ENCODE peak calls at places on chromosomes 6 and 20, in six cellular contexts. A, E, Z, G, Q and L are unnamed samples.

GRCh38 chr6:124870611-124871201 is 91.5 kb upstream of the RNF217 start:
- DNase-seq in Q (peak), Z (no peak), G (peak), A (no peak), E (peak), L (peak)

GRCh38 chr6:159842035-159842434 is 42.0 kb downstream of the PNLDC1 start:
- DNase-seq in Z (no peak), Q (peak), A (peak), E (peak), G (peak), L (peak)

GRCh38 chr20:16601019-16601418 is 27.8 kb upstream of the KIF16B start:
- DNase-seq in G (no peak), E (no peak), Q (no peak), Z (no peak), A (no peak), L (no peak)

GRCh38 chr6:49676671-49677281 is 36.6 kb downstream of the CRISP2 start:
- DNase-seq in A (no peak), E (peak), G (no peak), Z (no peak), Q (no peak), L (no peak)

GRCh38 chr6:143614270-143614669 is 63.5 kb upstream of the PHACTR2 start:
- DNase-seq in G (no peak), A (no peak), Q (no peak), Z (no peak), E (no peak), L (no peak)

GRCh38 chr20:38238834-38239233 is 21.7 kb downstream of the KIAA1755 start:
- DNase-seq in E (no peak), A (no peak), Z (no peak), G (no peak), Q (no peak), L (no peak)

GRCh38 chr6:34587325-34587724 is 31.2 kb upstream of the SPDEF start:
- DNase-seq in E (no peak), Z (no peak), G (no peak), A (no peak), Q (no peak), L (no peak)

GRCh38 chr20:460707-461106 is 1.6 kb downstream of the TBC1D20 start:
- DNase-seq in G (no peak), Q (peak), A (no peak), E (no peak), Z (no peak), L (no peak)

GRCh38 chr6:123830110-123830509 is 26.4 kb downstream of the NKAIN2 start:
- DNase-seq in A (no peak), G (no peak), E (no peak), Q (no peak), Z (no peak), L (peak)

GRCh38 chr6:1825926-1826325 is 216.2 kb downstream of the FOXC1 start:
- DNase-seq in Q (no peak), G (no peak), A (no peak), Z (no peak), E (no peak), L (no peak)

GRCh38 chr6:132860254-132860653 is 45.9 kb downstream of the RPS12 start:
- DNase-seq in G (no peak), Z (no peak), A (no peak), Q (no peak), E (no peak), L (no peak)

GRCh38 chr6:28136585-28137457 is 4.9 kb upstream of the ZKSCAN8 start:
- DNase-seq in G (peak), A (peak), E (peak), Z (peak), Q (peak), L (peak)

GRCh38 chr6:137589067-137589848 is 95.1 kb upstream of the OLIG3 start:
- DNase-seq in G (peak), Q (peak), Z (peak), E (peak), A (peak), L (peak)

GRCh38 chr6:169487579-169488205 is 214.1 kb downstream of the WDR27 start:
- DNase-seq in Q (no peak), E (no peak), Z (no peak), A (no peak), G (no peak), L (no peak)

GRCh38 chr6:82915666-82916065 is 150.0 kb downstream of the UBE3D start:
- DNase-seq in A (no peak), G (no peak), Z (no peak), E (no peak), Q (no peak), L (no peak)

GRCh38 chr6:41462980-41463930 is 82.9 kb upstream of the FOXP4 start:
- DNase-seq in Q (peak), E (peak), Z (no peak), G (peak), A (peak), L (peak)

GRCh38 chr20:51306081-51306480 is 236.4 kb downstream of the NFATC2 start:
- DNase-seq in Q (no peak), Z (no peak), E (no peak), A (no peak), G (no peak), L (peak)

GRCh38 chr20:12594410-12595130 is 414.2 kb upstream of the SPTLC3 start:
- DNase-seq in G (no peak), Q (peak), A (no peak), Z (no peak), E (peak), L (peak)

GRCh38 chr20:43983359-43983758 is 68.7 kb downstream of the TOX2 start:
- DNase-seq in Q (no peak), G (no peak), E (peak), A (peak), Z (no peak), L (peak)

GRCh38 chr20:23193985-23194384 is 107.9 kb upstream of the CD93 start:
- DNase-seq in Q (no peak), G (no peak), Z (no peak), A (no peak), E (no peak), L (no peak)

GRCh38 chr20:60136640-60137411 is 178.6 kb downstream of the CDH26 start:
- DNase-seq in G (no peak), A (no peak), E (no peak), Z (no peak), Q (no peak), L (no peak)

GRCh38 chr6:16723833-16724232 is 37.4 kb downstream of the ATXN1 start:
- DNase-seq in E (peak), Q (peak), Z (no peak), A (no peak), G (peak), L (peak)

GRCh38 chr6:37624606-37625574 is 72.8 kb downstream of the MDGA1 start:
- DNase-seq in A (peak), Z (no peak), Q (no peak), E (no peak), G (no peak), L (peak)

GRCh38 chr20:40900816-40901215 is 127.8 kb upstream of the TOP1 start:
- DNase-seq in Q (no peak), Z (no peak), G (no peak), A (no peak), E (no peak), L (no peak)

GRCh38 chr6:31896856-31897611 is 464 bp downstream of the EHMT2 start:
- DNase-seq in E (no peak), A (peak), Z (no peak), Q (no peak), G (no peak), L (peak)

GRCh38 chr6:11654876-11655275 is 117.3 kb downstream of the TMEM170B start:
- DNase-seq in G (no peak), A (no peak), Q (no peak), E (no peak), Z (no peak), L (no peak)

GRCh38 chr6:81812416-81812815 is 59.9 kb upstream of the TENT5A start:
- DNase-seq in Z (no peak), G (no peak), Q (no peak), E (no peak), A (no peak), L (no peak)

GRCh38 chr6:113306552-113307145 is 550.5 kb upstream of the MARCKS start:
- DNase-seq in Z (peak), E (peak), A (peak), Q (peak), G (peak), L (peak)

GRCh38 chr6:43070028-43070632 is 6.0 kb upstream of the PTK7 start:
- DNase-seq in A (peak), Z (no peak), Q (peak), E (peak), G (peak), L (peak)

GRCh38 chr6:170289971-170290305 is 940 bp downstream of the DLL1 start:
- DNase-seq in Z (no peak), Q (no peak), A (no peak), G (no peak), E (no peak), L (no peak)

GRCh38 chr20:30503992-30504570 is 753.4 kb upstream of the DEFB115 start:
- DNase-seq in E (no peak), A (no peak), Z (no peak), Q (no peak), G (no peak), L (no peak)

GRCh38 chr6:55953384-55953783 is 78.0 kb upstream of the BMP5 start:
- DNase-seq in Q (peak), A (no peak), E (peak), G (peak), Z (no peak), L (no peak)

GRCh38 chr20:24811020-24811419 is 138.0 kb upstream of the CST7 start:
- DNase-seq in G (no peak), E (no peak), Q (no peak), A (no peak), Z (no peak), L (no peak)

GRCh38 chr20:62069741-62070216 is 4.1 kb upstream of the TAF4 start:
- DNase-seq in G (no peak), E (no peak), Z (no peak), Q (no peak), A (no peak), L (no peak)

GRCh38 chr6:138285800-138286199 is 67.5 kb upstream of the PBOV1 start:
- DNase-seq in E (no peak), Q (no peak), G (no peak), A (no peak), Z (no peak), L (peak)

GRCh38 chr6:18990313-18990978 is 603.3 kb downstream of the RNF144B start:
- DNase-seq in Q (peak), Z (no peak), A (peak), G (peak), E (peak), L (peak)

GRCh38 chr20:50019466-50020256 is 36.9 kb downstream of the SNAI1 start:
- DNase-seq in Z (no peak), G (no peak), E (no peak), A (no peak), Q (no peak), L (no peak)

GRCh38 chr6:137913434-137913833 is 46.4 kb downstream of the TNFAIP3 start:
- DNase-seq in Q (no peak), A (no peak), Z (no peak), G (no peak), E (no peak), L (no peak)

GRCh38 chr20:25864326-25864970 is 167.8 kb upstream of the ZNF337 start:
- DNase-seq in Z (no peak), Q (no peak), A (no peak), G (no peak), E (no peak), L (no peak)

GRCh38 chr20:25865715-25866656 is 169.3 kb upstream of the ZNF337 start:
- DNase-seq in Q (peak), G (peak), E (peak), Z (no peak), A (peak), L (peak)

GRCh38 chr20:25863536-25864325 is 167.1 kb upstream of the ZNF337 start:
- DNase-seq in E (no peak), Z (no peak), A (no peak), Q (peak), G (no peak), L (peak)

GRCh38 chr20:25867776-25868649 is 171.4 kb upstream of the ZNF337 start:
- DNase-seq in A (peak), E (peak), Z (no peak), G (no peak), Q (no peak), L (peak)

GRCh38 chr20:25864986-25865714 is 168.5 kb upstream of the ZNF337 start:
- DNase-seq in G (no peak), Z (no peak), A (no peak), Q (no peak), E (no peak), L (no peak)
- TF ChIP-seq REST in G (no peak), Z (no peak), A (no peak), Q (no peak), E (no peak), L (no peak)

GRCh38 chr20:21228511-21228910 is 74.6 kb upstream of the XRN2 start:
- DNase-seq in G (no peak), E (no peak), Q (no peak), Z (peak), A (no peak), L (no peak)

GRCh38 chr20:21230220-21230619 is 72.9 kb upstream of the XRN2 start:
- DNase-seq in Q (no peak), Z (no peak), A (no peak), E (no peak), G (no peak), L (no peak)

GRCh38 chr20:21229163-21229562 is 74.0 kb upstream of the XRN2 start:
- DNase-seq in G (peak), A (no peak), Z (no peak), E (peak), Q (no peak), L (no peak)

GRCh38 chr20:21224217-21224616 is 78.9 kb upstream of the XRN2 start:
- DNase-seq in Z (no peak), A (no peak), E (no peak), Q (no peak), G (no peak), L (no peak)

DNA sequence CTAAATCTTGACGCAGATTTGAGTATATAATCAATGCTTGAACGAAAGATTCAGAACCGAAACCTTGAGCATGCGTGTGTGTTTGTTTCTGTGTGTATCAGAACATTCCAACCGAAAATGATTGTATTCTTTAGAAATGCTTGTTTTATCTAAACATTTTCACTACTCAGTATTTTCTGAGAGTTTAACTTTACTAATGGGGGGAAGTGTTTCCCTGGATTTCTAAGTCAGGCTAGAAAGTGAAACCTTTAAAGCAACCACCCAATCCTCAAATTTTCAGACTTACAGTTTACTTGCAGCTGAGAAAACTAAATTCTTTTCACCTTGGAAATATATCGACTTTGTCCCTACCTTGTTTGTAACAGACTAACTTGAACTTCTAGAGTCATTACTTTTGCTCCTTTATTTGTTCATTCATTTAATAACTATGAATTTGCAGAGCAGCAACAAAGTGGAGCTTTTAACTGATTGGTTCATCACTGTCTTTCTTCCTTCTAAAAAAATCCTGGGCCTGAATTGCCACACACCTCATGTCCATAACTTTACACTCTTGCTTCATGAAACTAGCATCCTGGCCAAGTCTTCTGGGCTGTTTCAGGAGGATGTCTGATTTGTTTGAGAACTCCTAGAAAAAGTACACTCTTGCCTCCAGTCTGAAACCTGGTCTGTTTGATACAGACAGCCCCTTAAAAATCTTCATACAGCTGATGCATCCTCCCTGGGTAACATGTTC is 77.8 kb upstream of the XRN2 start:
- DNase-seq in G (no peak), Z (no peak), Q (no peak), E (no peak), A (no peak), L (no peak)
- TF ChIP-seq REST in G (no peak), Z (no peak), Q (no peak), E (no peak), A (no peak), L (no peak)

GRCh38 chr6:165091121-165091785 is 218.2 kb downstream of the C6orf118 start:
- DNase-seq in Z (no peak), Q (no peak), A (no peak), G (no peak), E (no peak), L (no peak)

GRCh38 chr6:165081944-165082532 is 227.4 kb downstream of the C6orf118 start:
- DNase-seq in Z (no peak), Q (no peak), A (no peak), E (no peak), G (no peak), L (no peak)

GRCh38 chr6:165090206-165090605 is 219.2 kb downstream of the C6orf118 start:
- DNase-seq in G (no peak), Z (no peak), A (no peak), E (no peak), Q (no peak), L (no peak)

GRCh38 chr6:165082631-165083030 is 226.8 kb downstream of the C6orf118 start:
- DNase-seq in Z (no peak), G (no peak), A (no peak), Q (no peak), E (no peak), L (no peak)

GRCh38 chr6:165086746-165087145 is 222.7 kb downstream of the C6orf118 start:
- DNase-seq in Q (no peak), Z (no peak), G (no peak), A (no peak), E (no peak), L (no peak)
- TF ChIP-seq REST in Q (no peak), Z (no peak), G (no peak), A (no peak), E (no peak), L (no peak)

GRCh38 chr6:4178737-4179333 is 43.5 kb upstream of the ECI2 start:
- DNase-seq in E (no peak), Q (no peak), G (no peak), Z (no peak), A (peak), L (no peak)

GRCh38 chr6:4179960-4180652 is 44.7 kb upstream of the ECI2 start:
- DNase-seq in Q (no peak), A (no peak), Z (no peak), E (no peak), G (no peak), L (no peak)

GRCh38 chr6:4176907-4177306 is 41.5 kb upstream of the ECI2 start:
- DNase-seq in G (no peak), A (peak), Q (no peak), E (no peak), Z (no peak), L (no peak)

GRCh38 chr6:4185419-4185818 is 50.0 kb upstream of the ECI2 start:
- DNase-seq in Q (no peak), G (no peak), A (no peak), Z (no peak), E (no peak), L (no peak)

DNA sequence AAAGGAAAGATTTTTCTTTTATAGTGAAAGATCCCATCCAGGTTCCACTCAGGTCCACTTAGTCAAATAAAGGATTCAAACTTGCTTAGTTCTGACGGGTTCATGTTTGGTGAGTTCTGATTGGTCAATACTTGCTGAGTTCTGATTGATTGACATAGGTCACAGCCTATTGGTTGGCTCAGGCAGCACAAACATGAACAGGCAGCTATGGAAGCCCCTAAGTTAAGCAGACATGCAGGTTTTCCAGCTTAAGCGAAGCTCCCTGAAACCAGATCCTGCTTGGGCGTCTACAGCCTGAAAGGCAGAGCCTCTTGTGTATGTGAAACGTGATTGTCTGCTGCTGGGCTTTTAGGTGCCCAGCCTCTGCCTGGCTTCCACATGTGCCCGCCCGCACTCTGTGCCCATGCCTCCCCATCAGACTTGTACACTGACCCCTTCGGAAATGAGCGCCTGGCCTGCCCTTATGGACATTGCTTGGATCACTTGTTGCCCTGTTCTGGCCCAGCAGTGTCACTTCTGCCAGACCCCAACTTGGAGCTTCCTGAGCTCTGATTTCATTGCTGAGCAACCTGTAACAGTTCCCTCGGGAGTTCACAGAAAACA is 45.4 kb upstream of the ECI2 start:
- DNase-seq in A (peak), E (peak), Q (peak), G (peak), Z (no peak), L (peak)
- TF ChIP-seq REST in A (no peak), E (no peak), Q (no peak), G (no peak), Z (no peak), L (no peak)

GRCh38 chr20:57323034-57323433 is 6.6 kb upstream of the SPO11 start:
- DNase-seq in Q (no peak), G (no peak), Z (no peak), A (no peak), E (no peak), L (peak)
- TF ChIP-seq REST in Q (no peak), G (no peak), Z (no peak), A (no peak), E (no peak), L (no peak)

GRCh38 chr6:142275146-142276006 is 26.4 kb upstream of the ADGRG6 start:
- DNase-seq in G (no peak), E (no peak), A (no peak), Q (no peak), Z (no peak), L (peak)
- TF ChIP-seq REST in G (no peak), E (no peak), A (no peak), Q (no peak), Z (no peak), L (no peak)

GRCh38 chr6:35759401-35759800 is 17.0 kb upstream of the CLPSL2 start:
- DNase-seq in G (no peak), A (no peak), Z (no peak), Q (no peak), E (no peak), L (no peak)

GRCh38 chr6:35765739-35766138 is 10.7 kb upstream of the CLPSL2 start:
- DNase-seq in E (no peak), G (no peak), Z (no peak), Q (no peak), A (no peak), L (peak)

GRCh38 chr6:35769211-35769610 is 7.2 kb upstream of the CLPSL2 start:
- DNase-seq in Q (no peak), Z (no peak), E (no peak), A (no peak), G (no peak), L (no peak)

GRCh38 chr6:35764238-35764896 is 12.0 kb upstream of the CLPSL2 start:
- DNase-seq in Q (no peak), E (no peak), Z (no peak), G (peak), A (no peak), L (peak)
- TF ChIP-seq REST in Q (no peak), E (no peak), Z (no peak), G (no peak), A (no peak), L (no peak)